ENCODE peak calls at places on chromosome 7, in five cellular contexts. F is midbrain, O is NCI-H1105 treated with DMSO at 0.1 percent for 48 hours, K is SHP77, Z is SIG-M5. T is an unnamed sample.

GRCh38 chr7:120337308-120337907 is 64.4 kb downstream of the KCND2 start:
- DNase-seq in O (peak), F (no peak), K (no peak), Z (no peak), T (peak)

GRCh38 chr7:93890464-93891068 is at the start of gene TFPI2:
- DNase-seq in F (no peak), K (no peak), Z (no peak), O (no peak), T (peak)

GRCh38 chr7:25777969-25778767 is 373.8 kb upstream of the NFE2L3 start:
- DNase-seq in K (peak), O (peak), F (no peak), Z (no peak), T (no peak)

GRCh38 chr7:107318523-107319160 is 149.8 kb downstream of the HBP1 start:
- DNase-seq in F (no peak), O (no peak), K (no peak), Z (no peak), T (no peak)

GRCh38 chr7:150406565-150407421 is 27.7 kb downstream of the ZNF775 start:
- DNase-seq in Z (no peak), K (no peak), O (no peak), F (no peak), T (peak)

GRCh38 chr7:150968698-150969482 is 9.2 kb downstream of the KCNH2 start:
- DNase-seq in Z (no peak), K (peak), O (no peak), F (no peak), T (no peak)

GRCh38 chr7:23863209-23863798 is 153.3 kb downstream of the STK31 start:
- DNase-seq in O (peak), K (peak), F (no peak), Z (no peak), T (peak)

GRCh38 chr7:30175171-30175570 is 40.4 kb downstream of the MTURN start:
- DNase-seq in Z (no peak), O (peak), K (no peak), F (no peak), T (no peak)

GRCh38 chr7:139828446-139828845 is 618 bp upstream of the TBXAS1 start:
- DNase-seq in O (no peak), K (no peak), Z (no peak), F (no peak), T (no peak)

GRCh38 chr7:2499719-2500430 is 19.7 kb upstream of the LFNG start:
- DNase-seq in Z (no peak), F (peak), K (no peak), O (no peak), T (no peak)

GRCh38 chr7:70208236-70209063 is 610.2 kb downstream of the AUTS2 start:
- DNase-seq in O (no peak), Z (no peak), F (no peak), K (no peak), T (no peak)

GRCh38 chr7:35905555-35905954 is 104.7 kb downstream of the SEPTIN7 start:
- DNase-seq in Z (no peak), F (no peak), K (no peak), O (no peak), T (no peak)

GRCh38 chr7:30869794-30870491 is 41.7 kb upstream of the AQP1 start:
- DNase-seq in O (peak), Z (no peak), F (no peak), K (no peak), T (no peak)

GRCh38 chr7:88089484-88090050 is 130.3 kb downstream of the SRI start:
- DNase-seq in Z (no peak), K (no peak), F (no peak), O (no peak), T (no peak)

GRCh38 chr7:106640368-106641141 is 20.4 kb downstream of the CCDC71L start:
- DNase-seq in Z (no peak), O (no peak), F (no peak), K (no peak), T (no peak)

GRCh38 chr7:117645456-117646181 is 165.8 kb downstream of the CFTR start:
- DNase-seq in K (no peak), Z (no peak), O (no peak), F (no peak), T (no peak)

GRCh38 chr7:38704751-38705150 is 73.6 kb upstream of the AMPH start:
- DNase-seq in K (no peak), F (no peak), Z (no peak), O (no peak), T (no peak)

GRCh38 chr7:133081119-133081604 is 728 bp downstream of the CHCHD3 start:
- DNase-seq in K (no peak), Z (no peak), O (no peak), F (no peak), T (peak)

GRCh38 chr7:75888464-75889222 is 9.8 kb downstream of the RHBDD2 start:
- DNase-seq in K (no peak), O (no peak), F (peak), Z (no peak), T (no peak)

GRCh38 chr7:106418526-106418925 is 133.7 kb upstream of the NAMPT start:
- DNase-seq in Z (no peak), K (no peak), F (no peak), O (no peak), T (no peak)

GRCh38 chr7:43137811-43138210 is 25.4 kb downstream of the HECW1 start:
- DNase-seq in F (no peak), Z (no peak), K (no peak), O (no peak), T (no peak)

GRCh38 chr7:113086928-113087277 is 276 bp upstream of the GPR85 start:
- DNase-seq in Z (no peak), O (no peak), K (no peak), F (no peak), T (no peak)

GRCh38 chr7:129950191-129950940 is 2.4 kb downstream of the UBE2H start:
- DNase-seq in O (no peak), Z (no peak), F (peak), K (no peak), T (peak)

GRCh38 chr7:81410471-81411117 is 359.3 kb downstream of the HGF start:
- DNase-seq in K (no peak), Z (no peak), F (no peak), O (peak), T (no peak)

GRCh38 chr7:2518101-2518500 is 1.5 kb upstream of the LFNG start:
- DNase-seq in O (no peak), Z (no peak), F (no peak), K (peak), T (no peak)

GRCh38 chr7:146414872-146415271 is 298.3 kb downstream of the CNTNAP2 start:
- DNase-seq in F (no peak), O (no peak), K (no peak), Z (no peak), T (no peak)

GRCh38 chr7:157692156-157693011 is 355.6 kb downstream of the DNAJB6 start:
- DNase-seq in K (no peak), F (no peak), Z (no peak), O (no peak), T (no peak)

GRCh38 chr7:105637755-105638154 is 56.5 kb upstream of the EFCAB10 start:
- DNase-seq in K (no peak), Z (no peak), O (peak), F (no peak), T (no peak)

GRCh38 chr7:601573-602340 is 82.1 kb upstream of the PDGFA start:
- DNase-seq in O (no peak), F (no peak), Z (no peak), K (no peak), T (peak)

GRCh38 chr7:1705339-1705738 is 35.3 kb downstream of the ELFN1 start:
- DNase-seq in F (no peak), K (no peak), Z (no peak), O (no peak), T (no peak)

GRCh38 chr7:101402081-101402779 is 39.6 kb downstream of the COL26A1 start:
- DNase-seq in K (no peak), O (no peak), Z (no peak), F (no peak), T (no peak)

GRCh38 chr7:84182301-84182700 is 12.3 kb downstream of the SEMA3A start:
- DNase-seq in F (no peak), Z (no peak), O (no peak), K (no peak), T (no peak)

GRCh38 chr7:1505731-1506550 is 1.8 kb upstream of the INTS1 start:
- DNase-seq in K (peak), O (no peak), Z (no peak), F (no peak), T (peak)

GRCh38 chr7:48443051-48443450 is 271.8 kb downstream of the ABCA13 start:
- DNase-seq in K (no peak), O (no peak), F (no peak), Z (no peak), T (no peak)

T was measured in GM12865.